ENCODE peak calls at places on chromosomes 6 and 20, in seven cellular contexts. K, V, U, D, T, H and S are unnamed samples.

GRCh38 chr6:7410801-7411200 is 21.2 kb downstream of the RIOK1 start:
- DNase-seq in H (no peak), U (no peak), V (no peak), D (no peak), K (no peak), T (no peak), S (no peak)

GRCh38 chr6:71979911-71980310 is 93.6 kb downstream of the RIMS1 start:
- DNase-seq in V (no peak), D (no peak), K (no peak), U (no peak), H (peak), T (no peak), S (no peak)

GRCh38 chr6:7051780-7052440 is 55.9 kb upstream of the RREB1 start:
- DNase-seq in U (peak), T (peak), H (no peak), V (peak), D (peak), K (peak), S (peak)

GRCh38 chr20:634526-634925 is 18.5 kb downstream of the SRXN1 start:
- DNase-seq in V (peak), D (no peak), T (no peak), U (no peak), H (no peak), K (peak), S (no peak)

GRCh38 chr6:35014786-35015185 is 125.7 kb downstream of the ANKS1A start:
- DNase-seq in U (no peak), H (peak), V (no peak), T (no peak), D (peak), K (no peak), S (no peak)

GRCh38 chr6:123564363-123564762 is 72.4 kb downstream of the TRDN start:
- DNase-seq in U (no peak), K (no peak), D (no peak), V (no peak), H (no peak), T (no peak), S (no peak)

GRCh38 chr20:17316316-17317038 is 89.6 kb downstream of the PCSK2 start:
- DNase-seq in D (no peak), U (no peak), V (no peak), H (no peak), T (no peak), K (no peak), S (no peak)

GRCh38 chr6:150745896-150746295 is 119.6 kb upstream of the MTHFD1L start:
- DNase-seq in U (no peak), H (no peak), V (no peak), T (peak), D (no peak), K (no peak), S (no peak)

GRCh38 chr20:7232796-7233195 is 465.3 kb downstream of the BMP2 start:
- DNase-seq in K (no peak), V (no peak), T (no peak), H (no peak), U (no peak), D (peak), S (no peak)

GRCh38 chr6:106084106-106084963 is 1.8 kb upstream of the PRDM1 start:
- DNase-seq in H (peak), V (peak), K (no peak), U (no peak), T (peak), D (peak), S (peak)

GRCh38 chr20:24589381-24589780 is 120.0 kb downstream of the SYNDIG1 start:
- DNase-seq in D (no peak), K (no peak), H (no peak), U (no peak), V (no peak), T (no peak), S (no peak)

GRCh38 chr6:84346372-84346771 is 118.9 kb upstream of the CEP162 start:
- DNase-seq in K (no peak), H (peak), U (no peak), V (no peak), D (no peak), T (no peak), S (no peak)

GRCh38 chr6:9025223-9025622 is 589.9 kb upstream of the SLC35B3 start:
- DNase-seq in T (no peak), V (no peak), U (no peak), H (no peak), D (no peak), K (no peak), S (peak)

GRCh38 chr6:113654396-113654795 is 202.7 kb upstream of the MARCKS start:
- DNase-seq in D (no peak), V (no peak), H (peak), U (no peak), T (no peak), K (peak), S (no peak)

GRCh38 chr20:40638414-40638813 is 50.6 kb downstream of the MAFB start:
- DNase-seq in U (no peak), H (no peak), T (no peak), D (no peak), K (no peak), V (no peak), S (no peak)

GRCh38 chr6:89208551-89208950 is 8.6 kb downstream of the GABRR1 start:
- DNase-seq in H (no peak), T (no peak), U (no peak), K (no peak), V (no peak), D (no peak), S (no peak)
- H3K4me3 ChIP-seq in H (no peak), T (no peak), U (no peak), K (no peak), V (no peak), D (no peak), S (no peak)

GRCh38 chr6:168638497-168639072 is 197.6 kb downstream of the SMOC2 start:
- DNase-seq in U (no peak), V (no peak), H (no peak), K (no peak), D (no peak), T (no peak), S (no peak)
- H3K4me3 ChIP-seq in U (no peak), V (no peak), H (no peak), K (no peak), D (no peak), T (no peak), S (no peak)

DNA sequence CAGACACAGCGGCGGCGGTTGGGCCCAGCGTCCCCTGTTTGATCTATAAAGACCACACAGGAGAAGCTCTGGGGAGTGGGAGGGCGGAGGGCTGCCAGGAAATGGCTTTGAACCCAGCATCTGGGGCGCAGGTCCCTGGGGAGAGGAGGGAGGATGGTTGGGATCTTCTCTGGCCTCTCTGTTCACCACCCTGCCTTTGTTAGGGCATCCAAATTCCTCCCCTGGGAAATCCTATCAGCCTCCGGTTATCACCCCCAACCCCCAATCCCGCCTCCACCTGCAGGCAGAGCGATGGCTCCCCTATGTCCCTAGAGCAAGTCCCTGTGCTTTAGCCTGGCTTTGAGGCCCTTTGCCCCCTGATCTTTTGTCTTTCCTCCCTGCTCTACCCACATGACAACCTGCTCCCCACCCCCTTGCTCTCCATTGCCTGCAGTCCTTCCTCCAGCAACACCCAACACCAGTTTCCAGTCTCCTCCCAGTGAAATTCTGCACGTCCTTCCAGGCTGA is 7.1 kb downstream of the XKR7 start:
- DNase-seq in K (no peak), T (no peak), V (peak), U (no peak), H (no peak), D (peak), S (no peak)
- H3K4me3 ChIP-seq in K (no peak), T (no peak), V (peak), U (no peak), H (no peak), D (no peak), S (no peak)

DNA sequence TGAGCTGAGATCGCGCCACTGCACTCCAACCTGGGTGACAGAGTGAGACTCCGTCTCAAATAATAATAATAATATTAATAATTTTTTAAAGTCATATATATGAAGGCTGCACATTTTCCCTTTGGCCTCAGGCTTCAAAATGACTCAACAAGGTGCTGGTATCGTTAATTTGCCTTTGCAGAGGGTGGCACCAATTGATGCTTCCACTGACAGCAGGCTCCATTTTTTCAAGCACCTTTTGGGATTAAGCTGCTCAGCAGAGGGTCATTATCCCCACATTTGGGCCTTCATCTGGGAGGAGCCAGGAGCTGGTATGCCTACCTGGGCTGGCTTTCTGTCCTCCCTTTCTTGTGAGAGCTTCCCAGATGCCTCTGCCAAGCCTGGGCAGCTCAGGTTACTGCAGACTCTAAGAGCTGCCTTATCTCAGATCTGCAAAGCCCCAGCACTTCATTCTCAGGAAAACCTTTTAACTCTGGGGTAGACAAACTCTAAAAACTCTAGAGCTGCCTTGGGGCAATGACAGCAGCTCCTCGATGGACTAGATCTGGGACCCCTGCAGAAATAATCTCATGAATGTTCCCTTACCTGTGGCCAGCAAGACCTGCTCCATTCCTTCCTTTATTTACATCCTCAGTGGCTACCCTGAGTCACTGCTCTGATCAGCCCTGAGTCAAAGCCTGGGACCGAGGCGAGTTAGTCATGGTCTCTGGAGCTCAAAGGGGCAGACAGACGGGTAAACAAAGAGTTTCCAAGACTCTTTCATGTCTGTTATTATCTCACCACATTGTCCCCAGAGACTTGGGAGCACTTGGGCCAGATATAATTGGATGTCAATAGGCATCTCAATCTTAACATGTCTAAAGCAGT is 80.0 kb upstream of the EYA2 start:
- DNase-seq in T (peak), K (no peak), H (peak), D (peak), U (no peak), V (peak), S (no peak)
- H3K4me3 ChIP-seq in T (no peak), K (no peak), H (no peak), D (no peak), U (no peak), V (no peak), S (no peak)

GRCh38 chr20:10595985-10596384 is 77.8 kb downstream of the JAG1 start:
- DNase-seq in V (no peak), T (no peak), U (no peak), K (no peak), D (no peak), H (no peak), S (no peak)

GRCh38 chr20:10595230-10595629 is 78.6 kb downstream of the JAG1 start:
- DNase-seq in H (no peak), U (no peak), V (no peak), T (no peak), D (no peak), K (no peak), S (no peak)

GRCh38 chr20:10596726-10597125 is 77.1 kb downstream of the JAG1 start:
- DNase-seq in T (no peak), U (no peak), V (no peak), K (no peak), D (no peak), H (peak), S (no peak)

GRCh38 chr20:10591956-10592521 is 81.8 kb downstream of the JAG1 start:
- DNase-seq in U (no peak), H (peak), V (no peak), T (no peak), K (no peak), D (no peak), S (no peak)

DNA sequence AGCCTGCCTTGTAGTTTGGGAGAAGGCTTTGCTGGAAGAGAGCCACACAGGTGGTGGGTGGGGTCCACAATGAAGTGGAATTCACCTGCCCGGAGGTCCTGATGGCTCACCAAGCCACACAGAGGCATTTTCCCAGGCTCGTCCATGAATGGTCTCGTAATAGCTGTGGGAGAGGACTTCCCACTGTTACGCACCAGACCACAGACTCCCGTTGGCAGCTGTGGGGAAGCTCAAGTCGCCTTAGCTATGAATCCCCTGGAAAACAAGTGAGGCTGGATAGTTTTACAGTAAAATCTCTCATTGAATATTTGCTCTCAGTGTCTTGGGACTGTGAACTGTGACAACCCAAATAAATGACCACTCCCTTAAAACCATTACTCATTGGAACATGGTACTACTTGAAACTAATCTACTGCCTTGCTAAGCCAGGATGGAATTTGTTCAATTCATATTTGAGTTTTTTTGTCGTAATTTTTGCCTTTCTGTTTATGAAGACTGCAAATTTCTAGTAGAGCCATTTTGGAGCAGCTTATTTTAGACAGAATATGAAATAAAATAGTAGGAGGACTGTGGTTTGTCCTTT is 79.4 kb downstream of the JAG1 start:
- DNase-seq in T (no peak), H (no peak), V (no peak), K (no peak), U (no peak), D (no peak), S (no peak)
- H3K4me3 ChIP-seq in T (no peak), H (no peak), V (no peak), K (no peak), U (no peak), D (no peak), S (no peak)

GRCh38 chr6:10589983-10590382 is 68.8 kb downstream of the GCNT2 start:
- DNase-seq in K (no peak), V (no peak), U (no peak), H (no peak), T (no peak), D (no peak), S (no peak)
- H3K4me3 ChIP-seq in K (no peak), V (no peak), U (no peak), H (no peak), T (no peak), D (no peak), S (no peak)

GRCh38 chr20:33664762-33665144 is 2.0 kb upstream of the ACTL10 start:
- DNase-seq in V (no peak), K (no peak), U (no peak), D (no peak), H (no peak), T (no peak), S (no peak)
- H3K4me3 ChIP-seq in V (no peak), K (no peak), U (no peak), D (no peak), H (no peak), T (no peak), S (no peak)

GRCh38 chr6:159615923-159616322 is 77.1 kb downstream of the SOD2 start:
- DNase-seq in D (no peak), T (no peak), H (peak), K (no peak), U (no peak), V (no peak), S (no peak)
- H3K4me3 ChIP-seq in D (no peak), T (no peak), H (no peak), K (no peak), U (no peak), V (no peak), S (no peak)

DNA sequence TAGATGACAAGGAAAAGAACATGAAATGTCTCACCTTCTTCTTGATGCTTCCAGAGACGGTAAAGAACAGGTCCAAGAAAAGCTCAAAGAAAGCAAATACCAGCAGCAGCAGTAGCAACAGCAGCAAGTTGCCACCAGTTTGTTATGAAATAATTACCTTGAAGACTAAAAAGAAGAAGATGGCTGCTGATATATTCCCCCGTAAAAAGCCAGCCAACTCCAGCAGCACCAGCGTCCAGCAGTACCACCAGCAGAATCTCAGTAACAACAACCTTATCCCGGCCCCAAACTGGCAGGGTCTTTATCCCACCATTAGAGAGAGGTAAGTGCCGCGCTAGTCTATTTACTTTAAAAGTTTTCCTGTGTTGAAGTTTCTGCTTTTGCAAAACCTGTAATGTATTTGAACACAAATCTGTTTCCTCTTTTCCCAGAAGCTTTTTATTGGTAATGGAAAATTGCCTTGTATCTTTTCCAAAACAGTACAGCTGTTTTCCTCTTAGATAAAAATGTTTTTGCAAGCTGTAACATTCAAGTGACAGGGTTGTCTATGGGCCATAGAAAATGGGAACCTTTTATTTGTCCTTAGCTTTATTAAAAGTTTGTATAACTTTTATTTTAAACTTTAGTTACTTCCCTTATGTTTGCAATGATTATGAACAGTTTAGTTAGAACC is 723 bp downstream of the BTBD3 start:
- DNase-seq in U (no peak), T (no peak), D (no peak), V (no peak), H (no peak), K (no peak), S (no peak)
- H3K4me3 ChIP-seq in U (no peak), T (no peak), D (no peak), V (no peak), H (peak), K (peak), S (no peak)

GRCh38 chr6:37696220-37696840 is 1.4 kb downstream of the MDGA1 start:
- DNase-seq in K (no peak), V (peak), U (peak), H (peak), D (no peak), T (peak), S (no peak)

GRCh38 chr6:37693546-37694250 is 4.0 kb downstream of the MDGA1 start:
- DNase-seq in K (no peak), D (no peak), H (no peak), U (no peak), T (no peak), V (no peak), S (no peak)

GRCh38 chr6:37695857-37696219 is 1.8 kb downstream of the MDGA1 start:
- DNase-seq in H (peak), U (no peak), D (no peak), T (no peak), V (no peak), K (no peak), S (no peak)

GRCh38 chr6:37694259-37694658 is 3.4 kb downstream of the MDGA1 start:
- DNase-seq in U (no peak), D (no peak), T (no peak), K (no peak), V (no peak), H (no peak), S (no peak)

GRCh38 chr6:37695273-37695672 is 2.4 kb downstream of the MDGA1 start:
- DNase-seq in H (no peak), U (no peak), T (no peak), D (no peak), V (peak), K (no peak), S (no peak)
- H3K4me3 ChIP-seq in H (no peak), U (no peak), T (no peak), D (no peak), V (peak), K (no peak), S (no peak)